ENCODE peak calls at places on chromosome 12, in four cellular contexts. R is thyroid gland, Y is uterus, P is pancreas. W is an unnamed sample. For H3K36me3, the result is how much of the 10 kb centered on the place peaks cover.

GRCh38 chr12:111598637-111599458 is at the start of gene ATXN2:
- DNase-seq in R (peak), Y (peak), P (peak), W (peak)

GRCh38 chr12:60494249-60494648 is 898.4 kb downstream of the SLC16A7 start:
- DNase-seq in R (no peak), P (no peak), Y (no peak), W (no peak)

GRCh38 chr12:86233126-86233525 is 23.1 kb downstream of the MGAT4C start:
- DNase-seq in P (no peak), R (no peak), Y (no peak), W (no peak)

GRCh38 chr12:25320123-25321006 is 69.6 kb upstream of the KRAS start:
- DNase-seq in Y (no peak), P (no peak), R (no peak), W (no peak)

GRCh38 chr12:27179399-27180214 is 64.5 kb upstream of the STK38L start:
- DNase-seq in R (no peak), Y (no peak), P (no peak), W (no peak)

GRCh38 chr12:111435661-111436201 is 30.0 kb downstream of the SH2B3 start:
- DNase-seq in P (no peak), R (peak), Y (no peak), W (no peak)

GRCh38 chr12:113461666-113462065 is 10.0 kb downstream of the LHX5 start:
- DNase-seq in R (no peak), P (no peak), Y (no peak), W (no peak)

GRCh38 chr12:68561830-68562229 is 48.9 kb upstream of the RAP1B start:
- DNase-seq in R (no peak), Y (no peak), P (no peak), W (no peak)

GRCh38 chr12:123936956-123937706 is 35.5 kb downstream of the CCDC92 start:
- DNase-seq in Y (no peak), R (peak), P (no peak), W (no peak)
- H3K36me3 ChIP-seq in Y (under half), R (under half), P (under half), W (under half)

GRCh38 chr12:106141452-106141851 is 2.7 kb upstream of the NUAK1 start:
- DNase-seq in Y (no peak), P (no peak), R (no peak), W (no peak)

GRCh38 chr12:106140223-106140986 is 1.7 kb upstream of the NUAK1 start:
- DNase-seq in R (peak), Y (no peak), P (peak), W (no peak)

GRCh38 chr12:106144847-106145246 is 6.1 kb upstream of the NUAK1 start:
- DNase-seq in P (no peak), Y (no peak), R (no peak), W (no peak)

GRCh38 chr12:106141003-106141402 is 2.2 kb upstream of the NUAK1 start:
- DNase-seq in P (no peak), R (no peak), Y (no peak), W (no peak)

GRCh38 chr12:106142591-106143261 is 4.0 kb upstream of the NUAK1 start:
- DNase-seq in Y (no peak), P (no peak), R (no peak), W (no peak)
- H3K4me3 ChIP-seq in Y (no peak), P (no peak), R (no peak), W (no peak)

GRCh38 chr12:121417847-121418246 is 17.9 kb downstream of the RNF34 start:
- DNase-seq in P (no peak), R (no peak), Y (no peak), W (no peak)
- H3K36me3 ChIP-seq in P (under half), R (under half), Y (under half), W (under half)

GRCh38 chr12:119157528-119157927 is 21.2 kb upstream of the HSPB8 start:
- DNase-seq in R (peak), Y (no peak), P (no peak), W (no peak)

GRCh38 chr12:119159844-119160243 is 18.9 kb upstream of the HSPB8 start:
- DNase-seq in Y (no peak), R (no peak), P (no peak), W (no peak)

GRCh38 chr12:119154435-119154818 is 24.3 kb upstream of the HSPB8 start:
- DNase-seq in R (no peak), Y (no peak), P (no peak), W (no peak)

GRCh38 chr12:119156401-119156800 is 22.3 kb upstream of the HSPB8 start:
- DNase-seq in R (no peak), Y (no peak), P (no peak), W (no peak)

GRCh38 chr12:119158004-119158776 is 20.5 kb upstream of the HSPB8 start:
- DNase-seq in R (no peak), Y (no peak), P (no peak), W (no peak)
- H3K4me3 ChIP-seq in R (no peak), Y (no peak), P (no peak), W (no peak)

GRCh38 chr12:4439736-4440135 is 5.9 kb downstream of the FGF6 start:
- DNase-seq in R (no peak), Y (no peak), P (no peak), W (no peak)

GRCh38 chr12:4440187-4440941 is 5.3 kb downstream of the FGF6 start:
- DNase-seq in Y (no peak), P (no peak), R (no peak), W (no peak)

GRCh38 chr12:4443616-4444015 is 2.0 kb downstream of the FGF6 start:
- DNase-seq in R (no peak), Y (no peak), P (no peak), W (no peak)

GRCh38 chr12:4444031-4444430 is 1.6 kb downstream of the FGF6 start:
- DNase-seq in Y (no peak), P (no peak), R (no peak), W (no peak)

DNA sequence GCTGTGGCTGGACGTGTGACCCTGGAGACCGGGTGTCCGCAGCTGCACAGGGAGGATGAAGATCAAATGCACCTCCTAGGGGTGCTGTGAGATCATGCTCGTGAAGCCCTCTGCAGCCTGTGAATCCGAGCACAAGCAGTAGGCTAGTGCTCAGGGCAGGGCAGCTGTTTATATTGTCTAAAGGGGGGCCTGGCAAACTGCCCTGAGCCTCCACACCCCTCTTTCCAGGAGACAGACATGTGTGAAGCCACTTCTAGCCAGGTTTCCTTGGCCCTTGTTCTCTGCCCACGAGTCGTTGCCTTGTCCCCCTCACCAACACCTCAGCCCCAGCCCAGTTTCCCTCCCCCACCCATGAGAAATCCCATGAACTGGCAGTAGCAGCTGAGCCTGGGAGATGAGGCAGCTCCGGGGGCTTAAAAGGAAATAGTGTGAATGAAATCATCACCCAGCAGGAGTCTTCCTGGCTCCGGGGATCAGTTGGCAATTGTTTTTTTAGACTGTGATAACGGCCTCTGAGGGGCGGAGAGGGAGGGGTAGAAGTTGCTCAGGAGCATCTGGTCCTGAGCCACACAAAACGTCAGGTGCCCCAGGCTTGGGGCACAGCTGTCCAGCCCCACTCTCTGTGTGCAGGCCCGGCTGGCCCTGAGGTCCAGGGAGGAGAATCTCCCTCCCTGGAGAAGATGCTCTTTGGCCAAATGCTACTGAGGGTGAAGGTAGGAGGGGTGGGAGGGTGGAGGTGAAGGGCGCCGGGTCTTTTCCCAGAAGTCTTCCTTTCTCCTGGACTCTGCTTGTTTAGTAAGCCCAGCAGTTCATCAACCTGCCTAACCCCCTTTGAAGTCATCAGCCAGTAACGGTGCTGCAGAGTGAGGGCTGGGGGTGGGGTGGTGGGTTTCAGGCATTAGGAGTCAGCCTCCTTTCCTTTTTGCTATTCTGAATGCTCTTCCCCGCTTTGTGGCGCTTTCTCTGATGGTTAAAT is 4.0 kb downstream of the FGF6 start:
- DNase-seq in R (no peak), Y (no peak), P (no peak), W (no peak)
- H3K36me3 ChIP-seq in R (under half), Y (under half), P (under half), W (under half)

GRCh38 chr12:97560359-97560758 is 97.8 kb downstream of the RMST start:
- DNase-seq in R (no peak), P (no peak), Y (no peak), W (no peak)
- H3K4me3 ChIP-seq in R (no peak), P (no peak), Y (no peak), W (no peak)